ENCODE peak calls at places on chromosomes 3 and 15, in five cellular contexts. One of them, this sample, is unnamed.

GRCh38 chr3:16596352-16597032 is 8.7 kb downstream of the DAZL start:
- DNase-seq in SJSA1: no peak
- DNase-seq in HEK293T: no peak
- DNase-seq in stimulated activated CD8-positive, alpha-beta memory T cell treated with anti-CD3 and anti-CD28 coated beads, Interleukin-2, amount 100 ng/mL, for 1 hour: no peak
- DNase-seq in hepatic stellate cell: no peak
- DNase-seq in this sample: no peak

GRCh38 chr3:127409421-127410136 is 121.7 kb upstream of the PRR20G start:
- DNase-seq in stimulated activated CD8-positive, alpha-beta memory T cell treated with anti-CD3 and anti-CD28 coated beads, Interleukin-2, amount 100 ng/mL, for 1 hour: no peak
- DNase-seq in SJSA1: no peak
- DNase-seq in HEK293T: no peak
- DNase-seq in hepatic stellate cell: no peak
- DNase-seq in this sample: no peak

GRCh38 chr3:156189927-156190326 is 69.5 kb downstream of the KCNAB1 start:
- DNase-seq in HEK293T: no peak
- DNase-seq in hepatic stellate cell: no peak
- DNase-seq in SJSA1: no peak
- DNase-seq in stimulated activated CD8-positive, alpha-beta memory T cell treated with anti-CD3 and anti-CD28 coated beads, Interleukin-2, amount 100 ng/mL, for 1 hour: no peak
- DNase-seq in this sample: no peak

GRCh38 chr3:29185706-29186105 is 95.2 kb upstream of the RBMS3 start:
- DNase-seq in HEK293T: no peak
- DNase-seq in stimulated activated CD8-positive, alpha-beta memory T cell treated with anti-CD3 and anti-CD28 coated beads, Interleukin-2, amount 100 ng/mL, for 1 hour: no peak
- DNase-seq in hepatic stellate cell: no peak
- DNase-seq in SJSA1: no peak
- DNase-seq in this sample: no peak

GRCh38 chr15:52523192-52523591 is 5.5 kb downstream of the MYO5A start:
- DNase-seq in stimulated activated CD8-positive, alpha-beta memory T cell treated with anti-CD3 and anti-CD28 coated beads, Interleukin-2, amount 100 ng/mL, for 1 hour: no peak
- DNase-seq in SJSA1: peak
- DNase-seq in HEK293T: no peak
- DNase-seq in hepatic stellate cell: peak
- DNase-seq in this sample: peak

GRCh38 chr3:191066669-191067068 is 132.4 kb upstream of the OSTN start:
- DNase-seq in HEK293T: no peak
- DNase-seq in hepatic stellate cell: no peak
- DNase-seq in stimulated activated CD8-positive, alpha-beta memory T cell treated with anti-CD3 and anti-CD28 coated beads, Interleukin-2, amount 100 ng/mL, for 1 hour: no peak
- DNase-seq in SJSA1: no peak
- DNase-seq in this sample: no peak

GRCh38 chr3:197854596-197855343 is 63.7 kb downstream of the LRCH3 start:
- DNase-seq in HEK293T: peak
- DNase-seq in SJSA1: peak
- DNase-seq in stimulated activated CD8-positive, alpha-beta memory T cell treated with anti-CD3 and anti-CD28 coated beads, Interleukin-2, amount 100 ng/mL, for 1 hour: no peak
- DNase-seq in hepatic stellate cell: peak
- DNase-seq in this sample: peak

GRCh38 chr3:151593923-151594322 is 133.1 kb upstream of the IGSF10 start:
- DNase-seq in HEK293T: no peak
- DNase-seq in hepatic stellate cell: no peak
- DNase-seq in SJSA1: peak
- DNase-seq in stimulated activated CD8-positive, alpha-beta memory T cell treated with anti-CD3 and anti-CD28 coated beads, Interleukin-2, amount 100 ng/mL, for 1 hour: no peak
- DNase-seq in this sample: no peak

GRCh38 chr3:152662157-152662556 is 172.8 kb upstream of the P2RY1 start:
- DNase-seq in HEK293T: no peak
- DNase-seq in SJSA1: no peak
- DNase-seq in stimulated activated CD8-positive, alpha-beta memory T cell treated with anti-CD3 and anti-CD28 coated beads, Interleukin-2, amount 100 ng/mL, for 1 hour: no peak
- DNase-seq in hepatic stellate cell: no peak
- DNase-seq in this sample: no peak

GRCh38 chr3:130907500-130907899 is 13.6 kb downstream of the ATP2C1 start:
- DNase-seq in hepatic stellate cell: no peak
- DNase-seq in SJSA1: no peak
- DNase-seq in HEK293T: no peak
- DNase-seq in stimulated activated CD8-positive, alpha-beta memory T cell treated with anti-CD3 and anti-CD28 coated beads, Interleukin-2, amount 100 ng/mL, for 1 hour: no peak
- DNase-seq in this sample: no peak

GRCh38 chr3:11717301-11717700 is 73.6 kb upstream of the VGLL4 start:
- DNase-seq in stimulated activated CD8-positive, alpha-beta memory T cell treated with anti-CD3 and anti-CD28 coated beads, Interleukin-2, amount 100 ng/mL, for 1 hour: no peak
- DNase-seq in HEK293T: no peak
- DNase-seq in SJSA1: peak
- DNase-seq in hepatic stellate cell: peak
- DNase-seq in this sample: no peak

GRCh38 chr3:130932979-130933378 is 39.1 kb downstream of the ATP2C1 start:
- DNase-seq in hepatic stellate cell: no peak
- DNase-seq in HEK293T: no peak
- DNase-seq in stimulated activated CD8-positive, alpha-beta memory T cell treated with anti-CD3 and anti-CD28 coated beads, Interleukin-2, amount 100 ng/mL, for 1 hour: no peak
- DNase-seq in SJSA1: no peak
- DNase-seq in this sample: no peak

GRCh38 chr3:188198760-188199327 is 44.9 kb downstream of the LPP start:
- DNase-seq in hepatic stellate cell: no peak
- DNase-seq in HEK293T: no peak
- DNase-seq in stimulated activated CD8-positive, alpha-beta memory T cell treated with anti-CD3 and anti-CD28 coated beads, Interleukin-2, amount 100 ng/mL, for 1 hour: no peak
- DNase-seq in SJSA1: no peak
- DNase-seq in this sample: no peak

GRCh38 chr3:113498221-113499005 is 16.5 kb downstream of the SPICE1 start:
- DNase-seq in stimulated activated CD8-positive, alpha-beta memory T cell treated with anti-CD3 and anti-CD28 coated beads, Interleukin-2, amount 100 ng/mL, for 1 hour: no peak
- DNase-seq in HEK293T: no peak
- DNase-seq in SJSA1: peak
- DNase-seq in hepatic stellate cell: no peak
- DNase-seq in this sample: no peak

GRCh38 chr3:171249171-171249692 is 211.0 kb downstream of the TNIK start:
- DNase-seq in hepatic stellate cell: no peak
- DNase-seq in stimulated activated CD8-positive, alpha-beta memory T cell treated with anti-CD3 and anti-CD28 coated beads, Interleukin-2, amount 100 ng/mL, for 1 hour: no peak
- DNase-seq in HEK293T: no peak
- DNase-seq in SJSA1: no peak
- DNase-seq in this sample: no peak

GRCh38 chr15:55590788-55591187 is 2.6 kb upstream of the PYGO1 start:
- DNase-seq in SJSA1: no peak
- DNase-seq in stimulated activated CD8-positive, alpha-beta memory T cell treated with anti-CD3 and anti-CD28 coated beads, Interleukin-2, amount 100 ng/mL, for 1 hour: no peak
- DNase-seq in HEK293T: no peak
- DNase-seq in hepatic stellate cell: no peak
- DNase-seq in this sample: no peak

This sample was measured in HS-27A.